ENCODE peak calls at places on chromosomes 3 and 15, in six cellular contexts. U is endothelial cell of umbilical vein; M is effector memory CD4-positive, alpha-beta T cell; G is Peyer's patch; S is trophoblast cell; I is adipocyte. B is an unnamed sample.

GRCh38 chr3:115100172-115100571 is 46.9 kb downstream of the ZBTB20 start:
- DNase-seq in U (peak; percentile 74), M (no peak), G (no peak), S (no peak), I (peak; percentile 64), B (no peak)

GRCh38 chr3:69505770-69506407 is 120.0 kb upstream of the FRMD4B start:
- DNase-seq in U (peak; percentile 3), M (no peak), G (no peak), S (peak; percentile 75), I (no peak), B (no peak)

GRCh38 chr3:168467085-168467714 is 371.5 kb upstream of the GOLIM4 start:
- DNase-seq in U (peak; percentile 2), M (no peak), G (no peak), S (peak; percentile 59), I (peak; percentile 85), B (peak; percentile 32)

GRCh38 chr3:136862611-136862951 is 573 bp downstream of the NCK1 start:
- DNase-seq in U (peak; percentile 75), M (peak; percentile 21), G (peak; percentile 74), S (peak; percentile 88), I (peak; percentile 81), B (peak; percentile 40)

GRCh38 chr3:13879102-13879945 is 547 bp downstream of the WNT7A start:
- DNase-seq in U (no peak), M (no peak), G (no peak), S (peak; percentile 55), I (no peak), B (no peak)

GRCh38 chr15:44584162-44584749 is 47.3 kb downstream of the EIF3J start:
- DNase-seq in U (peak; percentile 49), M (peak; percentile 13), G (peak; percentile 77), S (peak; percentile 18), I (peak; percentile 15), B (peak; percentile 8)

GRCh38 chr15:34837246-34838016 is 42.1 kb upstream of the ACTC1 start:
- DNase-seq in U (peak; percentile 48), M (no peak), G (no peak), S (peak; percentile 73), I (peak; percentile 33), B (no peak)

GRCh38 chr3:40494698-40495097 is 11.1 kb upstream of the ZNF620 start:
- DNase-seq in U (no peak), M (no peak), G (no peak), S (no peak), I (no peak), B (no peak)

GRCh38 chr15:87538327-87538834 is 718.2 kb downstream of the NTRK3 start:
- DNase-seq in U (no peak), M (no peak), G (no peak), S (no peak), I (no peak), B (no peak)

GRCh38 chr15:98120561-98120960 is 160.1 kb downstream of the ARRDC4 start:
- DNase-seq in U (no peak), M (no peak), G (no peak), S (no peak), I (no peak), B (no peak)

GRCh38 chr15:92930776-92931175 is 30.7 kb downstream of the CHD2 start:
- DNase-seq in U (no peak), M (no peak), G (no peak), S (peak; percentile 51), I (peak; percentile 77), B (no peak)

GRCh38 chr3:102447272-102447671 is 12.5 kb downstream of the ZPLD1 start:
- DNase-seq in U (no peak), M (no peak), G (no peak), S (no peak), I (peak; percentile 35), B (no peak)

GRCh38 chr15:89457086-89457485 is 39.3 kb downstream of the RHCG start:
- DNase-seq in U (no peak), M (no peak), G (no peak), S (peak; percentile 46), I (no peak), B (no peak)

GRCh38 chr15:83914906-83915305 is 261.0 kb downstream of the ADAMTSL3 start:
- DNase-seq in U (no peak), M (no peak), G (no peak), S (no peak), I (no peak), B (no peak)

DNA sequence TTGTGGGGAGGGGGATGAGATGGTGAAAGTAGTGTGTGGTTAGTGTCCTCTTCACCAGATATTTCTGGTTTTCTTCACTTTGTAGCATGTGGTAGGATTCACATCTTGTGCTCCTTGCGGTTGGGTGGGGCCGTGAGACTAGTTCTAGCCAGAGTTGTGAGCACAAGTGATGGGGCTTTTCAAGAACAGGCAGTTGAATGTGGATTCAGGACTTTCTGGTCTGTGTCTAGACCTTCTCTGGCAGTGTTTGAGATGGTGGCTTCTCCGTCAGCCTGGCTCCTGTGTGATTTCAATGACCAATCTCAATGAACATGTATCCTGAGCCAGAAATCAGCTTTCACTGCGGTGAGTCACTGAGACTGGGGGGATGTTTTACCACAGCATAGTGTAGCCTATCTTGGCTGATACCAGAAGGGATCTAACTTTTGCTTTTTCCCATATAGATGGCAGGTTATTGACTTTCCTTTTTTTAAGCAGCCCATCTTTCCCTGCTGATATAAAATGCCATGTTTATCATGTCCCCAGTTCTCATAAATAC is 82.6 kb downstream of the RPLP1 start:
- DNase-seq in U (no peak), M (no peak), G (no peak), S (no peak), I (peak; percentile 52), B (no peak)
- H3K4me3 ChIP-seq in U (no peak overlapping the region), M (no peak overlapping the region), G (no peak overlapping the region), S (no peak overlapping the region), I (no peak overlapping the region), B (no peak overlapping the region)

GRCh38 chr3:189369636-189370035 is 197.9 kb downstream of the TPRG1 start:
- DNase-seq in U (no peak), M (no peak), G (no peak), S (peak; percentile 33), I (no peak), B (no peak)
- H3K4me1 ChIP-seq in U (no peaks in the 10 kb centered on the region), M (no peaks in the 10 kb centered on the region), G (no peaks in the 10 kb centered on the region), S (no peaks in the 10 kb centered on the region), I (peaks cover 10% of the 10 kb centered on the region), B (no peaks in the 10 kb centered on the region)

GRCh38 chr3:9135930-9136525 is 113.4 kb downstream of the SRGAP3 start:
- DNase-seq in U (no peak), M (no peak), G (no peak), S (no peak), I (no peak), B (no peak)

GRCh38 chr3:9130318-9131110 is 118.9 kb downstream of the SRGAP3 start:
- DNase-seq in U (no peak), M (no peak), G (no peak), S (no peak), I (no peak), B (no peak)

GRCh38 chr3:9136746-9137434 is 112.6 kb downstream of the SRGAP3 start:
- DNase-seq in U (no peak), M (no peak), G (no peak), S (no peak), I (no peak), B (no peak)

GRCh38 chr3:9139366-9139765 is 110.1 kb downstream of the SRGAP3 start:
- DNase-seq in U (no peak), M (no peak), G (no peak), S (peak; percentile 72), I (no peak), B (no peak)

GRCh38 chr3:9135526-9135925 is 113.9 kb downstream of the SRGAP3 start:
- DNase-seq in U (no peak), M (no peak), G (no peak), S (no peak), I (no peak), B (no peak)
- H3K27me3 ChIP-seq in U (peaks cover 3% of the 10 kb centered on the region), M (no peaks in the 10 kb centered on the region), G (no peaks in the 10 kb centered on the region), S (no peaks in the 10 kb centered on the region), I (no peaks in the 10 kb centered on the region), B (no peaks in the 10 kb centered on the region)

GRCh38 chr3:129224984-129225393 is 24.4 kb upstream of the COPG1 start:
- DNase-seq in U (peak; percentile 71), M (no peak), G (peak; percentile 87), S (peak; percentile 58), I (peak; percentile 91), B (no peak)
- H3K4me3 ChIP-seq in U (no peak overlapping the region), M (no peak overlapping the region), G (no peak overlapping the region), S (no peak overlapping the region), I (peak overlapping the region; percentile 68), B (no peak overlapping the region)

GRCh38 chr15:63051701-63052066 is 9.1 kb downstream of the TPM1 start:
- DNase-seq in U (no peak), M (no peak), G (no peak), S (no peak), I (no peak), B (no peak)

GRCh38 chr15:63048986-63049665 is 6.6 kb downstream of the TPM1 start:
- DNase-seq in U (peak; percentile 62), M (no peak), G (peak; percentile 73), S (no peak), I (peak; percentile 59), B (no peak)

GRCh38 chr15:63050737-63051700 is 8.5 kb downstream of the TPM1 start:
- DNase-seq in U (peak; percentile 90), M (no peak), G (peak; percentile 65), S (no peak), I (no peak), B (no peak)

GRCh38 chr15:63048115-63048985 is 5.8 kb downstream of the TPM1 start:
- DNase-seq in U (peak; percentile 94), M (peak; percentile 80), G (peak; percentile 95), S (peak; percentile 93), I (peak; percentile 96), B (peak; percentile 92)

DNA sequence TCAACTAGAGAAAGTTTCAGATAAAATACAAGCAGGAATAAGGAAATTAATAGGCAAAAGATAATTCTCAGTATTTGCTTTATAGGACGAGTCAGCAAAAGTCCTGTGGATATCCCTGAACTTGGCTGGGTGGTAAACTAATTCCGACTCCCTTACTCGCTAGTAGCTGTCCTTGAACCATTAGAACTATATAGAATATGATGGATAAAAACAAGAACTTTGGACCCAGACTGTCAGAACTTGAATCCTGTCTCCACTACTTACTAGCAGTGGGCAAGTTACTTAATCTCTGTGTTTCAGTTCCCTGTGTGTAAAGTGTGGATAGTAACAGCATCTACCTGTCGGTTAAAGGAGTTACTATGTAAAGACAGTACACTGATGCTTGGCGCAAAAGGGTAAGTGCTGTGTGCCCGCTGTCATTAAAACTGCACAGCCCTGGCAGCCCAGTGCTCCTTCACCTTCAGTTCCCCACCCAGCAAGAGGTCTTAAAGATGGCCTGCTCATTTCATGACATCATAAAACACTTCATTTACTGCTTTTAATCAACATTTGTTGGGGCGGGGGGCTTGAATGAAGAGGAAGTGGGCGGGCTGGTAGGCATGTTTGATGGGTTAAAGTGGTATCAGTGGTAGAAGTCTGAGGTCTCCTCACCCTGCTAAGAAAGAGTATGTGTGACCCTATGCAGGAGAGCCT is 7.3 kb downstream of the TPM1 start:
- DNase-seq in U (peak; percentile 38), M (no peak), G (no peak), S (no peak), I (no peak), B (no peak)
- H3K4me1 ChIP-seq in U (peaks cover 84% of the 10 kb centered on the region), M (peaks cover 5% of the 10 kb centered on the region), G (no peaks in the 10 kb centered on the region), S (peaks cover 7% of the 10 kb centered on the region), I (peaks cover 82% of the 10 kb centered on the region), B (peaks cover 11% of the 10 kb centered on the region)

GRCh38 chr3:12427551-12427950 is 56.7 kb upstream of the TSEN2 start:
- DNase-seq in U (no peak), M (no peak), G (no peak), S (no peak), I (peak; percentile 24), B (no peak)
- H3K27me3 ChIP-seq in U (peaks cover 27% of the 10 kb centered on the region), M (no peaks in the 10 kb centered on the region), G (no peaks in the 10 kb centered on the region), S (no peaks in the 10 kb centered on the region), I (no peaks in the 10 kb centered on the region), B (no peaks in the 10 kb centered on the region)